ENCODE peak calls at places on chromosome X, in five cellular contexts. T is effector memory CD4-positive, alpha-beta T cell; W is Peyer's patch; B is suprapubic skin; R is HAP-1. D is an unnamed sample. For H3K9me3, the result is how much of the 10 kb centered on the place peaks cover.

GRCh38 chrX:53746718-53747117 is 60.2 kb upstream of the HUWE1 start:
- DNase-seq in T (no peak), W (no peak), B (no peak), R (no peak), D (no peak)

GRCh38 chrX:56728752-56729151 is 291 bp upstream of the NBDY start:
- DNase-seq in T (no peak), W (peak), B (no peak), R (peak), D (no peak)

GRCh38 chrX:133741303-133741702 is 244.1 kb downstream of the GPC3 start:
- DNase-seq in T (no peak), W (no peak), B (no peak), R (no peak), D (no peak)

GRCh38 chrX:107135076-107135964 is 16.7 kb upstream of the RBM41 start:
- DNase-seq in T (no peak), W (no peak), B (no peak), R (no peak), D (no peak)

GRCh38 chrX:1355131-1355799 is 18.7 kb downstream of the IL3RA start:
- DNase-seq in T (no peak), W (no peak), B (no peak), R (no peak), D (no peak)

GRCh38 chrX:76427560-76428242 is at the start of gene MAGEE1:
- DNase-seq in T (peak), W (peak), B (peak), R (peak), D (peak)

GRCh38 chrX:141903400-141904155 is at the start of gene MAGEC1:
- DNase-seq in T (no peak), W (no peak), B (no peak), R (no peak), D (no peak)

GRCh38 chrX:45769919-45770582 is 569.4 kb upstream of the DIPK2B start:
- DNase-seq in T (no peak), W (peak), B (peak), R (peak), D (no peak)

GRCh38 chrX:26334232-26334631 is 118.3 kb downstream of the MAGEB5 start:
- DNase-seq in T (no peak), W (no peak), B (no peak), R (no peak), D (no peak)

GRCh38 chrX:15903186-15903681 is 48.6 kb upstream of the AP1S2 start:
- DNase-seq in T (no peak), W (peak), B (no peak), R (no peak), D (no peak)

GRCh38 chrX:154013614-154014360 is 5.9 kb downstream of the IRAK1 start:
- DNase-seq in T (no peak), W (no peak), B (no peak), R (peak), D (no peak)

GRCh38 chrX:11557120-11557519 is 108.6 kb downstream of the ARHGAP6 start:
- DNase-seq in T (no peak), W (no peak), B (no peak), R (no peak), D (no peak)

GRCh38 chrX:134570899-134571298 is 87.4 kb downstream of the PLAC1 start:
- DNase-seq in T (no peak), W (no peak), B (no peak), R (no peak), D (no peak)

GRCh38 chrX:38692961-38693360 is 108.3 kb upstream of the MID1IP1 start:
- DNase-seq in T (no peak), W (no peak), B (no peak), R (no peak), D (no peak)

GRCh38 chrX:123920065-123920785 is 41.3 kb upstream of the STAG2 start:
- DNase-seq in T (no peak), W (no peak), B (no peak), R (no peak), D (no peak)

GRCh38 chrX:1614927-1615326 is at the start of gene ASMT:
- DNase-seq in T (no peak), W (no peak), B (no peak), R (no peak), D (no peak)

GRCh38 chrX:118565853-118566252 is 70.2 kb downstream of the DOCK11 start:
- DNase-seq in T (no peak), W (no peak), B (no peak), R (no peak), D (no peak)

GRCh38 chrX:7116081-7116480 is 31.4 kb upstream of the STS start:
- DNase-seq in T (no peak), W (no peak), B (no peak), R (no peak), D (no peak)
- H3K9me3 ChIP-seq in T (under half), W (under half), B (under half), R (under half), D (under half)

GRCh38 chrX:155962906-155963305 is 34.6 kb upstream of the IL9R start:
- DNase-seq in T (no peak), W (no peak), B (no peak), R (no peak), D (no peak)

GRCh38 chrX:155968106-155968714 is 29.3 kb upstream of the IL9R start:
- DNase-seq in T (no peak), W (no peak), B (no peak), R (no peak), D (no peak)

GRCh38 chrX:155966876-155967275 is 30.6 kb upstream of the IL9R start:
- DNase-seq in T (no peak), W (no peak), B (no peak), R (peak), D (no peak)

GRCh38 chrX:155967653-155968052 is 29.8 kb upstream of the IL9R start:
- DNase-seq in T (no peak), W (no peak), B (no peak), R (no peak), D (no peak)
- H3K9me3 ChIP-seq in T (under half), W (under half), B (under half), R (under half), D (under half)

GRCh38 chrX:144275403-144275802 is 391.5 kb downstream of the UBE2NL start:
- DNase-seq in T (no peak), W (no peak), B (no peak), R (no peak), D (no peak)
- H3K9me3 ChIP-seq in T (under half), W (under half), B (under half), R (under half), D (under half)

DNA sequence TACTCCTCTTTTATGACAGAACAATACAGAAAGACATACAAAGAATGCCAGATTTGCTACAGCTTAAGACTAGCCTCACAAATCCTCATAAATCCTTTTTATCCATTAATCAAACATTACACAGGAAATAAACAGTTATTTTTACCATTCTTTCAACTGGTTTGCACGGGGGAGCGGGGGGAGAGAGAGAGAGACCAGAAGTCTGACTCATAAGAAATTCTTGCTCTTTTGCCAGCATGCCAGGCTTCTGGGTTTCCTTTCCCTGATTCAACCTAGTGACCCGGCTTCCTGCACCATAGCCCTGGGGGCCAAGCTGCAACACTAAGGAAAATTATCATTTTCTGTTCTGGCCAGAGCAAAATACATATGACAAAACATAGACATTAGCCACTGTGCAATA is 6.8 kb upstream of the RRAGB start:
- DNase-seq in T (no peak), W (no peak), B (no peak), R (no peak), D (no peak)
- H3K9me3 ChIP-seq in T (under half), W (under half), B (under half), R (under half), D (under half)

DNA sequence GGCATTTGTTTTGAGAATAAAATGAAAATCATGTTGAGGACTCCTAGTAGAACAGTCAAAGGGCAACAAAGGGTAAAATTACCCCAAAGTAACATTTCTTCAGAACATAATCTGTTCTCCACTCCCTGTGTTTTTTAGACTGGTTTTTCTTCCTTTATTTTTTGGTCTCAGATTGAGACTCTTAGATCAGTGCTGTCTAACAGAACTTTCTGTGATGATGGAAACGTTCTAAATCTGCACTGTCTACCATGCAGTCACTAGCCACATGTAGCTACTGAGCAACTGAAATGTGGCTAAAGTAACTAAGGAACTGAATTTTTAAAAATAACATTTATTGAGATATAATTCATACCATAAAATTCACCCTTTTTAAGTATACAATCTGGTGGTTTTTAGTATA is 19.8 kb downstream of the CASK start:
- DNase-seq in T (no peak), W (no peak), B (no peak), R (no peak), D (no peak)
- H3K9me3 ChIP-seq in T (under half), W (under half), B (under half), R (under half), D (under half)

DNA sequence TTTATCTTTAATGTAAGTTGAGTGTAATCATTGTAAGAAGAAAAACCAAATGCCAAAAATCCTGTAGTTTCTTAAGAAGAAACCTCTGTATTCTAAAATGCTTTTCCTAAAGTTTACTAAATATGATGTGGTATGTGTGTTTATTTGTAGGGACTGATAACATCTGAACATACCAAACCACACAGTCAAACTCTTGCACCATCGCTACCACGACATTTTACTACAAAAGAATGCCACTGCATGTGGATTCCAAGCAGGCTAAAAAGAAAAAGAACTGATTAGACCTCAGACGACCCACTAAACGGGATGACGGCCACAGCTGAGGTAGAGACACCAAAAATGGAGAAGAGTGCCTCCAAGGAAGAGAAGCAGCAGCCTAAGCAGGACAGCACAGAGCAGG is 46.1 kb downstream of the LAS1L start:
- DNase-seq in T (no peak), W (no peak), B (no peak), R (no peak), D (no peak)
- H3K9me3 ChIP-seq in T (under half), W (under half), B (under half), R (under half), D (under half)

GRCh38 chrX:40318796-40319195 is 221.0 kb upstream of the BCOR start:
- DNase-seq in T (no peak), W (no peak), B (no peak), R (no peak), D (no peak)
- H3K9me3 ChIP-seq in T (under half), W (under half), B (under half), R (under half), D (under half)

D was measured in iPS DF 6.9.